ENCODE peak calls at places on chromosome 2, in six cellular contexts. H is heart left ventricle, X is adrenal gland, T is A549, M is right lobe of liver, B is HepG2. V is an unnamed sample. For H3K4me1, the result is how much of the 10 kb centered on the place peaks cover.

GRCh38 chr2:206733341-206733740 is 15.1 kb upstream of the DYTN start:
- DNase-seq in X (no peak), T (no peak), M (no peak), B (no peak), H (no peak), V (no peak)

GRCh38 chr2:37768491-37768925 is 97.1 kb upstream of the CDC42EP3 start:
- DNase-seq in B (peak), H (peak), T (peak), X (peak), M (no peak), V (peak)

GRCh38 chr2:108619916-108620620 is 85.8 kb downstream of the LIMS1 start:
- DNase-seq in X (no peak), H (no peak), M (no peak), T (no peak), B (no peak), V (no peak)

GRCh38 chr2:235050992-235051351 is 99.2 kb downstream of the SH3BP4 start:
- DNase-seq in X (peak), T (peak), H (peak), M (peak), B (peak), V (peak)

GRCh38 chr2:161599842-161600241 is 24.4 kb upstream of the SLC4A10 start:
- DNase-seq in T (no peak), M (no peak), H (no peak), X (no peak), B (no peak), V (no peak)

GRCh38 chr2:167480232-167480985 is 592.1 kb downstream of the XIRP2 start:
- DNase-seq in H (no peak), B (no peak), T (no peak), X (no peak), M (no peak), V (no peak)

GRCh38 chr2:34096552-34097171 is 497.6 kb upstream of the FAM98A start:
- DNase-seq in M (no peak), X (peak), H (peak), B (peak), T (peak), V (peak)

GRCh38 chr2:181105562-181105961 is 125.2 kb downstream of the UBE2E3 start:
- DNase-seq in X (no peak), T (no peak), M (no peak), H (no peak), B (no peak), V (no peak)

GRCh38 chr2:61700465-61700864 is 153.4 kb downstream of the FAM161A start:
- DNase-seq in H (no peak), B (no peak), T (no peak), X (no peak), M (no peak), V (no peak)

GRCh38 chr2:107002735-107003134 is 116.8 kb upstream of the ST6GAL2 start:
- DNase-seq in M (no peak), T (no peak), X (no peak), B (no peak), H (no peak), V (no peak)

GRCh38 chr2:183597841-183598240 is 473.6 kb downstream of the NUP35 start:
- DNase-seq in X (no peak), B (no peak), M (no peak), H (no peak), T (no peak), V (no peak)

GRCh38 chr2:42168459-42169099 is 574 bp upstream of the EML4 start:
- DNase-seq in T (no peak), H (no peak), M (no peak), B (no peak), X (no peak), V (no peak)

GRCh38 chr2:42169869-42170465 is 814 bp downstream of the EML4 start:
- DNase-seq in B (no peak), X (no peak), H (no peak), T (no peak), M (no peak), V (no peak)

GRCh38 chr2:42170619-42171395 is 1.7 kb downstream of the EML4 start:
- DNase-seq in B (no peak), M (no peak), H (no peak), T (no peak), X (no peak), V (no peak)

GRCh38 chr2:42167458-42167857 is 1.7 kb upstream of the EML4 start:
- DNase-seq in B (no peak), X (no peak), M (no peak), T (no peak), H (no peak), V (no peak)

GRCh38 chr2:42169100-42169868 is at the start of gene EML4:
- DNase-seq in B (peak), X (peak), M (peak), H (peak), T (peak), V (peak)
- TF ChIP-seq POLR2A in B (peak), X (peak), M (peak), H (no peak), T (peak), V (peak)

DNA sequence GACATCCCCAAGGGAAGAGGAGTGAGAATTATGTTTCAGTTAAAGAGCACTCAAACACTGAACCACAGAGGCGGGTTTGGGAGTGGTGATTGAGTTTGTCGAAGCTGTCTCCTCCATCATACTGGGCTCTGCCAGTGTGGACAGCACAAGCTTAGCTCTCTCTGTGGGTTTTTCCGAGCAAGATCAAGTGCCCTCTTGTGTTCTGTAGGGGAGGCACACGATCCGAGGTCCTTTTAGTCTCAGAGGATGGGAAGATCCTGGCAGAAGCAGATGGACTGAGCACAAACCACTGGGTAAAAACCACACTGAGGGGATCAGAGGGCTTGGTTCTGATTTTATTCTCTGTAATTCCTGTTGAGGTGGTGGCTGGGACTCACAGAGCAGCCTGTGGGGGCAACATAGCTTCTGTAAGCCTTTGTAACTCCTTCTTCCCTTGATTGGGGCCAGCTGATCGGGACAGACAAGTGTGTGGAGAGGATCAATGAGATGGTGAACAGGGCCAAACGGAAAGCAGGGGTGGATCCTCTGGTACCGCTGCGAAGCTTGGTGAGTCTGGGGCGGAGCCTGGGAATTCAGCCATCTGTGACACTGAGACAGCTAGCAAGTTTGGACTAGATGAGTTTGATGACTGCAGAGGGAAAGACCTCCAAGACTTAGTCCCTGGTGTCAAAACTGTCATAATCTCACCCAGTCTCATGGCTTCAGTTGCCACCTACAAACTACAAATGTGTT is 2.0 kb downstream of the NAGK start:
- DNase-seq in B (peak), X (no peak), H (no peak), T (peak), M (no peak), V (no peak)
- H3K4me1 ChIP-seq in B (under half), X (under half), H (under half), T (under half), M (under half), V (under half)

DNA sequence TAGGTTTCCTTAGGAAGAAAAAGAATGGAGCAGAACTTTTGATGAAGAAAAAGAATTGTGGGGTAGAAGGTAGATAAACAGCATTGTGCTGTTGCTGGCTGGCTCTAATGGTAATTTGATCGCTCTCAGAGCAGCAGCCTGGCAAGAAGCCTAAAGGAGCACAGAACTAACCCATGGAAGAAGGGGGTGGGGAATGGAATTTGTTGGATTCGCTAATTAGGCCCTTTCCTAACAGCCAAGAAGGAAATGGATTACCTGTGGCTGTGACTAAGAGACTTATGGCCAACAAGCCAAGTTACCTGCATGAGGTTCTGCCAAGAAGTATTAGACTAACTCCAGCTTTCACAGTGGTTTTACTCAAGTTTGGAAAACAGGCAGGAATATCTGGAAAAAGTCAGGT is 210.6 kb downstream of the IKZF2 start:
- DNase-seq in T (no peak), X (no peak), B (no peak), M (peak), H (peak), V (no peak)
- H3K27ac ChIP-seq in T (no peak), X (no peak), B (no peak), M (no peak), H (no peak), V (no peak)

DNA sequence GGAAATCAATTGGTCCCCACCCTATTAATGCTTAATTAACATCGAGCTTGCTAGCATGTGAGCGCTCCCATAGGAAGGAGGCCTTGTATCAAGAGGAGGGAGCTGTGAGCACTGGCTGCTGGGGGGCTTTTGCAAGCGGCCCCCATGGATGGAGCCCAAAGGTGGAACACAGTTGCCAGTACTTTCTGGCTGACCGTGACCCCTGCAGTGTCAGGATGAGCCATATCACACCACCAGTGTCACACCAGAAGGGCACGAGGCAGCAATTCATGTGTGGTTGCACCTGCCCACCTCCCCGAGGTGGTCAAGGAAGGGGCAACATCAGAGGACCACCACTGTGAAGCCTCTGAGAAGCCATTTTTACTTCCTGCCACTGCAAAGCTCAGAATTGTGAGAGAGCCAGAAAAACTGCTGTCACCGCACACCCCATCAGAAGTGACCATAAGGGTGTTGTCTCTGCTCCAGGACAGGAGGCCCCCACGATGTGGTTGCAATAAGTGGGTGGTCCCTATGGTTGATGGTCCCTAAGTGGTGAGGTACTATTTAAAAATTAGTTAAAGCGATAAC is 99.8 kb upstream of the RAB6C start:
- DNase-seq in X (no peak), M (no peak), T (no peak), B (no peak), H (no peak), V (no peak)
- TF ChIP-seq POLR2A in X (no peak), M (no peak), T (no peak), B (no peak), H (no peak), V (no peak)

DNA sequence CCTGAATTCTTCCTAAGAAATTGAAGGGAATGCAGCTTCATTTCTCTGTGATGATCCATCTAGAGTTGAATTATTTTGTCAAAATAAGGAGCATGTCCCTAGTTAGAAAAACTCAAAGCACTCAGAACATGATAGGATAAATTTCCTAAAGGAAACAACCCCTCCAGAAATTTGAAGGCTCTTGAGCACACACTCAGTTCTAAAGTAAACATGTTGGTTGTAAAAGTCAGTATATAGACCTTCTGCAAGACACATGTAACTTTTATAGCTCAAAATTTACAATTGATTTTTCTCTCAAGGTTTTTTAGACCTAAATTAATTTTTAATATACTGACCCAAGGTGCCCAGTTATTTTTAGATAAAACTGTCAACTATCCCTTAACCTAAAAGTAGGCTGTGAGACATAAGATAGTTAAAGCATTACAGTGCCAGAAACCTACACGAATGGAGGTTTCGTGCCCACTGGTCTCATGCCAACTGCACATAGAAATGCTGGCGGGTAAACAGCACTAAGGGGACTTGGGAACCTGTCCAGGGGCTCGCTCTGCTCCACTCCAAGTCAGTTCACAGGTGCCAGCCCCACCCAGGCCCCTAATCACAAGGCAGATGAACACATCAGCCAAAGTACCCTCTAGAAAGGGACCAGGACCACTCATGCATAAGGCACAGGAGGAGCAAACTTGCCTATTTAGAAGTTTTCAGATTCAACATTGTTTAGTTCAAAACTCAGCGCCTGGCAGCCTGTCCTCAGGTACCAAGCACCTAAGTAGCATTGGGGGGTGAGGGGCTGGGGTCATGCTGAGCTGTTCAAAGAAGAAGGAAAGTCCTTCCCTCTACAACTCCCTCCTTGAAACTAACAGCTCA is 106.5 kb downstream of the SMC6 start:
- DNase-seq in T (no peak), H (no peak), M (no peak), X (no peak), B (no peak), V (no peak)
- H3K4me1 ChIP-seq in T (under half), H (under half), M (under half), X (under half), B (under half), V (under half)

DNA sequence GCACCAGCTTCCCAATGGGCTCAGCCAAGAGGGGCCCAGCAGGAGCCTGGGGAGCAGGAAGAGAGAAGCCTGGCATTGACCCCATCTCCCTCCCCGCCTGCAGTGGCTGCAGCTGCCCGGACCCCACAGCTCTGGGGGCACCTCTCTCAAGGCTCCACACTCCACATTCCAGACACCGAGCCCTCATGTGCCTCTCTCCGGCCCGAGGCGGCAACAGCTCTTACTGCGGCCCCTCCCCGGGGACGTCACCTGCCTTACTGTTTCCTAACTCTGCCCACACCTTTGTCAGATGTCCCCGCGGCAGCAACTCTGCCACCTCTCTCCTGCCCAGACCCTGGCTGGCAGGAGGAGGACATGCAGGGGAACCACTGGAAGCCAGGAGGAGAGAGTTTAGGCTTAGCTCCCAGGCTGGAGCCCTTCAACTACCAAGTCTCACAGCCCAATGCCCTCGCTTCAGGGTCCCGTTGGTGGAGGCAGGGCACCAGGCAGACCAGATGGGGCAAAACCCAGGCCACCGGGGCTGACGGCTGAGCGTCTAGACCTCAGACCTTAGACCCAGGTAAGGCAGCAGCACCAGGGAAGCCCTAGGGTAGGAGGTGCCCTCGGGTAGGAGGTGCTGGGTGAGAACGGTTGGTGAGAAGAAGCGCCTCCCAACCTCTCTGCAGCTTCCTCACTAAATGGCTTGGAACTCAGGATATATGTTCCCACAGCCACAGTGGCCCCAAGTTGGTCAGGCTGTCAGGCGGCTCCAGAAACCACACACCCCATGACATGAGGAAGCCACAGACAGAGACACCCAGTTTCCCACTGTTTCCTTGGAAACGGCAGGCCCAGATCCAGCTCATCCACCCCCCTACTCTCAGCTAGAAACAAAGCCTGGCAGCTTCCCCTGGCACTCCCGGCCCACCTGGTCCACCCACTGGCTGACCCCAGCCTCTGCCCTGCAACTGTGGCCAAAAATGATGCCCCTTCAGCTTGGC is 13.3 kb upstream of the MLPH start:
- DNase-seq in B (no peak), X (no peak), T (no peak), H (no peak), M (no peak), V (no peak)
- H3K27ac ChIP-seq in B (no peak), X (peak), T (peak), H (peak), M (peak), V (peak)